ENCODE peak calls at places on chromosomes 1 and 21, in ten cellular contexts. V is stimulated activated CD4-positive, alpha-beta T cell treated with anti-CD3 and anti-CD28 coated beads, Interleukin-2, amount 100 ng/mL, for 48 hours; A is T follicular helper cell; K is activated CD4-positive, alpha-beta memory T cell treated with anti-CD3 and anti-CD28 coated beads for 36 hours; X is substantia nigra; R is ELF-1; U is ovary; Z is cardiac septum; S is stimulated activated CD8-positive, alpha-beta memory T cell treated with anti-CD3 and anti-CD28 coated beads, Interleukin-4, amount 100 ng/mL, for 4 hours; Q is nephron progenitor cell. J is an unnamed sample.
A peak's percentile ranks its signal among the peaks of the same experiment; 100 is the strongest.

GRCh38 chr1:158496379-158496778 is 24.4 kb downstream of the OR10R2 start:
- DNase-seq in V (no peak), A (no peak), K (no peak), X (no peak), R (no peak), U (no peak), Z (no peak), S (no peak), Q (no peak), J (no peak)

GRCh38 chr1:151909167-151910149 is at the start of gene THEM4:
- DNase-seq in V (peak; percentile 96), A (peak; percentile 75), K (peak; percentile 98), X (peak; percentile 82), R (peak; percentile 99), U (peak; percentile 97), Z (peak; percentile 98), S (peak; percentile 87), Q (peak; percentile 98), J (peak; percentile 91)

GRCh38 chr21:33373451-33373850 is 29.8 kb upstream of the IFNGR2 start:
- DNase-seq in V (no peak), A (no peak), K (no peak), X (no peak), R (no peak), U (no peak), Z (no peak), S (no peak), Q (no peak), J (no peak)

GRCh38 chr1:156073740-156074139 is 8.5 kb downstream of the MEX3A start:
- DNase-seq in V (no peak), A (no peak), K (no peak), X (no peak), R (peak; percentile 82), U (no peak), Z (no peak), S (no peak), Q (peak; percentile 63), J (no peak)

GRCh38 chr1:107670397-107670796 is 294.6 kb downstream of the VAV3 start:
- DNase-seq in V (no peak), A (no peak), K (no peak), X (no peak), R (no peak), U (no peak), Z (no peak), S (no peak), Q (no peak), J (no peak)

GRCh38 chr1:26994020-26994745 is 691 bp downstream of the TRNP1 start:
- DNase-seq in V (no peak), A (no peak), K (peak; percentile 35), X (no peak), R (no peak), U (peak; percentile 40), Z (no peak), S (no peak), Q (peak; percentile 65), J (no peak)

GRCh38 chr1:1230656-1231399 is 973 bp downstream of the SDF4 start:
- DNase-seq in V (no peak), A (no peak), K (peak; percentile 30), X (no peak), R (no peak), U (no peak), Z (no peak), S (no peak), Q (no peak), J (peak; percentile 69)

GRCh38 chr1:5738911-5739462 is 253.2 kb downstream of the NPHP4 start:
- DNase-seq in V (no peak), A (no peak), K (no peak), X (no peak), R (no peak), U (no peak), Z (peak; percentile 61), S (no peak), Q (no peak), J (no peak)

GRCh38 chr1:152768847-152769533 is 6.0 kb upstream of the LCE1F start:
- DNase-seq in V (no peak), A (no peak), K (no peak), X (no peak), R (no peak), U (no peak), Z (no peak), S (no peak), Q (no peak), J (no peak)

GRCh38 chr1:4594286-4594991 is 60.0 kb upstream of the AJAP1 start:
- DNase-seq in V (no peak), A (no peak), K (no peak), X (no peak), R (peak; percentile 47), U (no peak), Z (no peak), S (no peak), Q (no peak), J (no peak)

J was measured in GM04504.